ENCODE peak calls at places on chromosomes 13 and 19, in four cellular contexts. Q is dorsolateral prefrontal cortex, E is mesenchymal stem cell, L is cardiac muscle cell. J is an unnamed sample.

GRCh38 chr13:97945792-97946419 is 7.6 kb upstream of the IPO5 start:
- DNase-seq in E (no peak), L (no peak), Q (no peak), J (no peak)

GRCh38 chr13:101242720-101243119 is 173.6 kb downstream of the NALCN start:
- DNase-seq in E (no peak), Q (no peak), L (no peak), J (no peak)

GRCh38 chr13:49357694-49358093 is 86.2 kb downstream of the CAB39L start:
- DNase-seq in L (no peak), E (peak; percentile 50), Q (no peak), J (no peak)

GRCh38 chr19:38148337-38148736 is 75.7 kb downstream of the DPF1 start:
- DNase-seq in Q (no peak), L (no peak), E (no peak), J (no peak)

GRCh38 chr19:12828494-12828893 is 5.9 kb downstream of the RTBDN start:
- DNase-seq in E (no peak), L (peak; percentile 73), Q (no peak), J (no peak)

GRCh38 chr13:99374169-99374991 is 67.2 kb upstream of the GPR183 start:
- DNase-seq in L (no peak), E (no peak), Q (no peak), J (no peak)

GRCh38 chr19:7998081-7998480 is 7.4 kb downstream of the ELAVL1 start:
- DNase-seq in E (no peak), L (no peak), Q (no peak), J (no peak)

GRCh38 chr19:39111593-39112199 is 13.9 kb upstream of the PAK4 start:
- DNase-seq in L (peak; percentile 17), E (no peak), Q (no peak), J (no peak)

GRCh38 chr13:97844151-97844550 is 109.3 kb upstream of the IPO5 start:
- DNase-seq in E (no peak), L (no peak), Q (no peak), J (no peak)

GRCh38 chr19:41706741-41707501 is 1.5 kb upstream of the CEACAM5 start:
- DNase-seq in E (no peak), L (peak; percentile 30), Q (no peak), J (peak; percentile 22)

GRCh38 chr13:108427355-108427754 is 157.8 kb downstream of the TNFSF13B start:
- DNase-seq in L (no peak), Q (no peak), E (no peak), J (no peak)

GRCh38 chr19:46373573-46374359 is 26.9 kb downstream of the PPP5C start:
- DNase-seq in Q (no peak), L (no peak), E (peak; percentile 42), J (peak; percentile 100)

GRCh38 chr13:40101708-40102359 is 446.4 kb downstream of the COG6 start:
- DNase-seq in E (no peak), Q (no peak), L (no peak), J (no peak)

GRCh38 chr19:52646571-52647222 is 8.5 kb upstream of the ZNF83 start:
- DNase-seq in Q (no peak), L (no peak), E (no peak), J (no peak)

GRCh38 chr13:95239293-95239692 is 62.0 kb downstream of the ABCC4 start:
- DNase-seq in E (peak; percentile 68), Q (no peak), L (no peak), J (no peak)

GRCh38 chr19:2259331-2259730 is 3.1 kb upstream of the JSRP1 start:
- DNase-seq in E (no peak), L (no peak), Q (no peak), J (no peak)
- H3K27ac ChIP-seq in E (no peak overlapping the region), L (no peak overlapping the region), Q (no peak overlapping the region), J (no peak overlapping the region)

GRCh38 chr19:18830488-18830887 is 1.3 kb upstream of the UPF1 start:
- DNase-seq in Q (no peak), L (no peak), E (no peak), J (no peak)

GRCh38 chr19:18832331-18833140 is 777 bp downstream of the UPF1 start:
- DNase-seq in Q (no peak), L (no peak), E (peak; percentile 51), J (peak; percentile 49)

GRCh38 chr19:18833849-18834643 is 2.3 kb downstream of the UPF1 start:
- DNase-seq in Q (no peak), L (no peak), E (peak; percentile 21), J (no peak)

GRCh38 chr19:18833141-18833476 is 1.4 kb downstream of the UPF1 start:
- DNase-seq in E (peak; percentile 34), Q (no peak), L (no peak), J (no peak)

DNA sequence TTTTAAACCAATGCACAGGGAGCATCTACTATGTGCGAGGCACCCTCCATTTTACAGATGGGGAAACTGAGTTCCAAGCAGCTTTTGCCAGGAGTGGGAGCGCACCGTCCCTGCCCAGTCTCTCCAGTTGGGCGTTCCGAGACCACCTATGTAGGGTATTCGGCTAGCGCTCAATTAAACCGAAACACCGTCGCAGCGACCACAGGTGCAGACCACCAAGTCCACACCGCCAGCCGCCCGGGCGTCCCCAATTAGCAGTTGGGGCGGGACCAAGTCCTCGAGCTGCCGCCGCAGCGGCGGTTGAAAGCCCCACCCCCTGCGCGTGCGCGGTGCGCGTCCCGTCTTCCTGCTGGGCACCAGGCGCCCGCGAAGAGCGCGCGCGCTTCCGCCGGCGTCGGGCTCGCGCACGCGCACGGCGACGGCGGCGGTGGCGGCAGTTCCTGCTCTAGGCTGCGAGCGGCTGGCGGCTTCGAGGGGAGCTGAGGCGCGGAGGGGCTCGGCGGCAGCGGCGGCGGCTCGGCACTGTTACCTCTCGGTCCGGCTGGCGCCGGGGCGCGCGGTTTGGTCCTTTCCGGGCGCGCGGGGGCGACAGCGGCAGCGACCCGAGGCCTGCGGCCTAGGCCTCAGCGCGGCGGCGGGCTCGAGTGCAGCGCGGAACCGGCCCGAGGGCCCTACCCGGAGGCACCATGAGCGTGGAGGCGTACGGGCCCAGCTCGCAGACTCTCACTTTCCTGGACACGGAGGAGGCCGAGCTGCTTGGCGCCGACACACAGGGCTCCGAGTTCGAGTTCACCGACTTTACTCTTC is at the start of gene UPF1:
- DNase-seq in Q (peak; percentile 80), E (peak; percentile 90), L (peak; percentile 94), J (peak; percentile 90)
- H3K27ac ChIP-seq in Q (peak within 1 kb of the TSS; percentile 82), E (peak within 1 kb of the TSS; percentile 11), L (peak within 1 kb of the TSS; percentile 91), J (peak within 1 kb of the TSS; percentile 85)

DNA sequence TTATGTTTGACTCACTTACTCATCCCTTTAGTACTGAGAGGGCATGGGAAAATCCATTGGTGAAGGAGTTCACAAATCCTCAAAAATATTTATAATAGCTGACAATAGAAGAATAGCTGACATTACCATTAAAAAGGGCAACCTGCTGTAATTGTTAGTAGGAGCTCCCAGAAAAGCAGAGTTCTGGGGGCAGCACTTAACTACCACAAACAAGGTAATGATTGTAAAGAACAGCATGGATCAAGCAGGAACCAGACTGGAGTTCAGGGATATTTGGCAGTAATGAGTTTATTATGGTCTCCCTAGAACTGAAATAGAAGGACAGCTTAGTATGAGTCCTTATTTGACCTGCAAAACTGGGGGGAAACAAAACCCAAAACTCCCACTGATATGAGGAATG is 285.9 kb upstream of the KLHL1 start:
- DNase-seq in E (no peak), Q (no peak), L (no peak), J (no peak)
- H3K27ac ChIP-seq in E (no peak overlapping the region), Q (no peak overlapping the region), L (no peak overlapping the region), J (no peak overlapping the region)

DNA sequence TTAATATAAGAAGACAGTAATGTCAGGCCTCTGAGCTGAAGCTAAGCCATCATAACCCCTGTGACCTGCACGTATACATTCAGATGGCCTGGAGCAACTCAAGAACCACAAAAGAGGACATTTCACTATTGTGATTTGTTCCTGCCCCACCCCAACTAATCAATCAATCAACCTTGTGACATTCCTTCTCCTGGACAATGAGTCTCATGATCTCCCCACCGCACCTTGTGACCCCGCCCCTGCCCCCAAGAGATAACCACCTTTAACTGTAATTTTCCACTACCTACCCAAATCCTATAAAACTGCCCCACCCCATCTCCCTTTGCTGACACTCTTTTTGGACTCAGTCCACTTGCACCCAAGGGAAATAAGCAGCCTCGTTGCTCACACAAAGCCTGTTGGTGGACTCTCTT is 14.1 kb downstream of the CD70 start:
- DNase-seq in Q (no peak), E (no peak), L (no peak), J (no peak)
- H3K27ac ChIP-seq in Q (no peak overlapping the region), E (no peak overlapping the region), L (no peak overlapping the region), J (no peak overlapping the region)

GRCh38 chr13:36102721-36103120 is 28.5 kb downstream of the DCLK1 start:
- DNase-seq in E (no peak), L (no peak), Q (no peak), J (no peak)
- H3K27ac ChIP-seq in E (no peak overlapping the region), L (no peak overlapping the region), Q (no peak overlapping the region), J (no peak overlapping the region)

DNA sequence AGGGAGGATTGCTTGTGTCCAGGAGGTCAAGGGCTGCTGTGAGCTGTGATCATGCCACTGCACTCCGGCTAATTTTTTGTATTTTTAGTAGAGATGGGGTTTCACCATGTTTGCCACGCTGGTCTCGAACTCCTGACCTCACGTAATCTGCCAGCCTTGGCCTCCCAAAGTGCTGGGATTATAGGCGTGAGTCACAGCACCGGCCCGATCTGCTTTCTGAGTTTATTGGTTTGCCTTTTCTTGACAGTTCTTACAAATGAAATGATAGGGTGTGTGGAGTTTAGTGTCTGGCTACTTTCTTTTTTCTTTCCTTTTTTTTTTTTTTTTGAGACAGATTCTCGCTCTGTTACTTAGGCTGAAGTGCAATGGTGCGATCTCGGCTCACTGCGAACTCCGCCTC is 848 bp downstream of the C19orf44 start:
- DNase-seq in L (no peak), E (peak; percentile 19), Q (no peak), J (no peak)
- H3K27ac ChIP-seq in L (no peak overlapping the region), E (no peak overlapping the region), Q (no peak overlapping the region), J (no peak overlapping the region)

GRCh38 chr19:54026656-54027055 is 35.2 kb downstream of the CACNG6 start:
- DNase-seq in L (no peak), Q (no peak), E (no peak), J (no peak)

GRCh38 chr19:54035215-54036178 is 28.2 kb downstream of the VSTM1 start:
- DNase-seq in Q (no peak), E (peak; percentile 63), L (peak; percentile 91), J (no peak)

GRCh38 chr19:54029930-54030490 is 33.7 kb downstream of the VSTM1 start:
- DNase-seq in L (peak; percentile 79), E (peak; percentile 55), Q (peak; percentile 30), J (peak; percentile 22)

DNA sequence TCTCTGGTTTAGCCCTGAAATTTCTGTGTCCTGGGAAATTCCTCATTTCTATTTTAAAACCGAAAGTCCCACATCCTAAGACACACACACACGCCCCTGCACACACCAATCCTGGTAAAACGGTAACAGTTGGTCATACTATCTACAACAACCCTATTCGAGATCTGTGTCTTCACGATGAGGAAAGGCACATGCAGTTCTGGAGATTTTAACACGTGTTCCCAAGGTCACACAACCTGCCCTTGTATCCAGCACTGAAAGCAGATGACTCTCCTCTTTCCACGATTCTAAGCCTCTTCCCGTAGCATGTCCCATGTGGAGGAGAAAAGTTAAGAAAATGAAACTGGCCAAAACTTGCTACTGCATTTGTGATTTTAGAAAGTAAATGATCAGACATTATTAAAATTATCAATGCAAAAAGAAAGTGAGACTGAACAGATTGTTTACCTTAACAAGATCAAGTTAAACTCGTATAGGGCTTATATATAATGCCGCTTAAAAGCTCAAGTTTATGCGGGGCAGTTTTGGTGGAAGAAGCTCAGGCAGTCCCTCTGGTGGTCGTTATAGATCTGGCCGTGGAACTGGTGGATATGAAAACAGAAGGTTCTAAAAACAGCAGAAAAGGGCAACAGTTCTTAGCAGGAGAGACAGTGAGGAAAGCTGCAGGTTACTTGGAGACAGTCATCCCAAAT is 32.7 kb downstream of the VSTM1 start:
- DNase-seq in E (no peak), Q (no peak), L (peak; percentile 34), J (no peak)
- H3K27ac ChIP-seq in E (no peak overlapping the region), Q (no peak overlapping the region), L (no peak overlapping the region), J (no peak overlapping the region)

J was measured in thyroid gland.